ENCODE peak calls at places on chromosomes 6 and 20, in five cellular contexts. One of them, this sample, is unnamed. For H3K4me1, the result is how much of the 10 kb centered on the place peaks cover.

GRCh38 chr20:12925214-12925755 is 83.5 kb upstream of the SPTLC3 start:
- DNase-seq in fibroblast of lung: peak
- DNase-seq in SK-N-SH: peak
- DNase-seq in trophoblast cell: peak
- DNase-seq in psoas muscle: no peak
- DNase-seq in this sample: peak

GRCh38 chr6:23145801-23146200 is 576.4 kb downstream of the HDGFL1 start:
- DNase-seq in SK-N-SH: peak
- DNase-seq in trophoblast cell: no peak
- DNase-seq in psoas muscle: no peak
- DNase-seq in fibroblast of lung: peak
- DNase-seq in this sample: peak

GRCh38 chr6:36120979-36121706 is 9.2 kb upstream of the MAPK13 start:
- DNase-seq in trophoblast cell: peak
- DNase-seq in fibroblast of lung: no peak
- DNase-seq in SK-N-SH: no peak
- DNase-seq in psoas muscle: peak
- DNase-seq in this sample: no peak

GRCh38 chr6:89400912-89401399 is 11.1 kb downstream of the RRAGD start:
- DNase-seq in fibroblast of lung: no peak
- DNase-seq in trophoblast cell: no peak
- DNase-seq in SK-N-SH: no peak
- DNase-seq in psoas muscle: no peak
- DNase-seq in this sample: no peak

GRCh38 chr6:13674533-13675190 is 37.0 kb downstream of the RANBP9 start:
- DNase-seq in psoas muscle: no peak
- DNase-seq in SK-N-SH: no peak
- DNase-seq in trophoblast cell: peak
- DNase-seq in fibroblast of lung: no peak
- DNase-seq in this sample: no peak

GRCh38 chr6:152474341-152474740 is 162.8 kb downstream of the SYNE1 start:
- DNase-seq in psoas muscle: no peak
- DNase-seq in SK-N-SH: no peak
- DNase-seq in fibroblast of lung: peak
- DNase-seq in trophoblast cell: no peak
- DNase-seq in this sample: no peak

GRCh38 chr6:155031091-155031490 is 36.0 kb downstream of the TIAM2 start:
- DNase-seq in fibroblast of lung: no peak
- DNase-seq in psoas muscle: no peak
- DNase-seq in SK-N-SH: no peak
- DNase-seq in trophoblast cell: no peak
- DNase-seq in this sample: no peak

GRCh38 chr6:160057080-160057479 is 64.5 kb upstream of the SLC22A1 start:
- DNase-seq in trophoblast cell: no peak
- DNase-seq in SK-N-SH: no peak
- DNase-seq in fibroblast of lung: no peak
- DNase-seq in psoas muscle: no peak
- DNase-seq in this sample: no peak

GRCh38 chr20:47464380-47465101 is 37.1 kb upstream of the NCOA3 start:
- DNase-seq in psoas muscle: peak
- DNase-seq in SK-N-SH: peak
- DNase-seq in trophoblast cell: peak
- DNase-seq in fibroblast of lung: peak
- DNase-seq in this sample: peak

GRCh38 chr6:48826884-48827701 is 636.0 kb downstream of the MMUT start:
- DNase-seq in trophoblast cell: peak
- DNase-seq in psoas muscle: no peak
- DNase-seq in fibroblast of lung: peak
- DNase-seq in SK-N-SH: no peak
- DNase-seq in this sample: peak

GRCh38 chr6:84773431-84774173 is 9.2 kb upstream of the TBX18 start:
- DNase-seq in psoas muscle: peak
- DNase-seq in fibroblast of lung: no peak
- DNase-seq in SK-N-SH: peak
- DNase-seq in trophoblast cell: peak
- DNase-seq in this sample: peak

GRCh38 chr20:17964073-17964472 is 4.5 kb downstream of the SNX5 start:
- DNase-seq in SK-N-SH: no peak
- DNase-seq in psoas muscle: no peak
- DNase-seq in fibroblast of lung: no peak
- DNase-seq in trophoblast cell: no peak
- DNase-seq in this sample: no peak
- H3K4me1 ChIP-seq in SK-N-SH: under half
- H3K4me1 ChIP-seq in psoas muscle: half or more
- H3K4me1 ChIP-seq in fibroblast of lung: under half
- H3K4me1 ChIP-seq in trophoblast cell: under half
- H3K4me1 ChIP-seq in this sample: half or more

GRCh38 chr6:106528521-106528920 is 100.8 kb downstream of the RTN4IP1 start:
- DNase-seq in psoas muscle: no peak
- DNase-seq in trophoblast cell: no peak
- DNase-seq in fibroblast of lung: no peak
- DNase-seq in SK-N-SH: no peak
- DNase-seq in this sample: no peak
- H3K4me1 ChIP-seq in psoas muscle: under half
- H3K4me1 ChIP-seq in trophoblast cell: under half
- H3K4me1 ChIP-seq in fibroblast of lung: under half
- H3K4me1 ChIP-seq in SK-N-SH: under half
- H3K4me1 ChIP-seq in this sample: under half

GRCh38 chr20:6714202-6714800 is 53.2 kb upstream of the BMP2 start:
- DNase-seq in fibroblast of lung: no peak
- DNase-seq in psoas muscle: no peak
- DNase-seq in SK-N-SH: no peak
- DNase-seq in trophoblast cell: no peak
- DNase-seq in this sample: no peak
- H3K4me1 ChIP-seq in fibroblast of lung: under half
- H3K4me1 ChIP-seq in psoas muscle: under half
- H3K4me1 ChIP-seq in SK-N-SH: under half
- H3K4me1 ChIP-seq in trophoblast cell: under half
- H3K4me1 ChIP-seq in this sample: under half

DNA sequence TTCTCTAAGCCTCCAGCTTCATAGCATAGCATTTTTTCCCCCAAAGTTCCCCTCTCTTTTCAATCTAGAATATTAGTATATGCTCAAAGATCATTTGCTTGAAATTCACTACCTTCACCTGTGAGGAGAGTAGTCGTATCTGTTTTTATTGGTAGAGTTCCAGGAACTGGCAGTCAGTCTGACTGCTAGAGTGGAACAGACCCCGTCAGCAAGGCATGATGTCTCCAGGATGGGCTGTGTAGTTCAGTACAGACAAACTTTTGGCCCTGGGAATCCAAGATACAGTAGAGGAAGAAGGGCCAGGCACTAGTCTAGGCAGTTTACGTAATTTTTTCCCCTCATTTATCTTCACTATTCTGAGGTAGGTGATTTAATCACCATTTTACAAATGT is 29.1 kb downstream of the RALY start:
- DNase-seq in psoas muscle: no peak
- DNase-seq in trophoblast cell: no peak
- DNase-seq in fibroblast of lung: no peak
- DNase-seq in SK-N-SH: no peak
- DNase-seq in this sample: no peak
- H3K4me1 ChIP-seq in psoas muscle: half or more
- H3K4me1 ChIP-seq in trophoblast cell: under half
- H3K4me1 ChIP-seq in fibroblast of lung: under half
- H3K4me1 ChIP-seq in SK-N-SH: under half
- H3K4me1 ChIP-seq in this sample: under half

GRCh38 chr20:10667077-10667401 is 6.8 kb downstream of the JAG1 start:
- DNase-seq in psoas muscle: peak
- DNase-seq in fibroblast of lung: peak
- DNase-seq in trophoblast cell: no peak
- DNase-seq in SK-N-SH: no peak
- DNase-seq in this sample: peak

GRCh38 chr20:10667560-10668167 is 6.1 kb downstream of the JAG1 start:
- DNase-seq in SK-N-SH: no peak
- DNase-seq in trophoblast cell: no peak
- DNase-seq in psoas muscle: no peak
- DNase-seq in fibroblast of lung: no peak
- DNase-seq in this sample: no peak

GRCh38 chr20:10670521-10671220 is 3.1 kb downstream of the JAG1 start:
- DNase-seq in fibroblast of lung: no peak
- DNase-seq in psoas muscle: no peak
- DNase-seq in trophoblast cell: no peak
- DNase-seq in SK-N-SH: no peak
- DNase-seq in this sample: no peak

GRCh38 chr20:10669843-10670446 is 3.9 kb downstream of the JAG1 start:
- DNase-seq in fibroblast of lung: no peak
- DNase-seq in SK-N-SH: no peak
- DNase-seq in trophoblast cell: no peak
- DNase-seq in psoas muscle: no peak
- DNase-seq in this sample: peak

GRCh38 chr20:10668677-10669368 is 5.0 kb downstream of the JAG1 start:
- DNase-seq in fibroblast of lung: no peak
- DNase-seq in SK-N-SH: no peak
- DNase-seq in psoas muscle: no peak
- DNase-seq in trophoblast cell: no peak
- DNase-seq in this sample: no peak
- H3K4me1 ChIP-seq in fibroblast of lung: under half
- H3K4me1 ChIP-seq in SK-N-SH: under half
- H3K4me1 ChIP-seq in psoas muscle: under half
- H3K4me1 ChIP-seq in trophoblast cell: under half
- H3K4me1 ChIP-seq in this sample: half or more

GRCh38 chr20:62978559-62978938 is 26.0 kb downstream of the SLC17A9 start:
- DNase-seq in psoas muscle: no peak
- DNase-seq in fibroblast of lung: no peak
- DNase-seq in trophoblast cell: no peak
- DNase-seq in SK-N-SH: no peak
- DNase-seq in this sample: no peak

GRCh38 chr20:62980380-62980960 is 26.3 kb downstream of the BHLHE23 start:
- DNase-seq in psoas muscle: no peak
- DNase-seq in SK-N-SH: no peak
- DNase-seq in trophoblast cell: no peak
- DNase-seq in fibroblast of lung: no peak
- DNase-seq in this sample: peak

GRCh38 chr20:62980970-62981369 is 25.8 kb downstream of the BHLHE23 start:
- DNase-seq in SK-N-SH: peak
- DNase-seq in fibroblast of lung: no peak
- DNase-seq in trophoblast cell: peak
- DNase-seq in psoas muscle: no peak
- DNase-seq in this sample: peak

GRCh38 chr20:62979310-62979709 is 26.8 kb downstream of the SLC17A9 start:
- DNase-seq in psoas muscle: no peak
- DNase-seq in SK-N-SH: no peak
- DNase-seq in fibroblast of lung: no peak
- DNase-seq in trophoblast cell: no peak
- DNase-seq in this sample: no peak

DNA sequence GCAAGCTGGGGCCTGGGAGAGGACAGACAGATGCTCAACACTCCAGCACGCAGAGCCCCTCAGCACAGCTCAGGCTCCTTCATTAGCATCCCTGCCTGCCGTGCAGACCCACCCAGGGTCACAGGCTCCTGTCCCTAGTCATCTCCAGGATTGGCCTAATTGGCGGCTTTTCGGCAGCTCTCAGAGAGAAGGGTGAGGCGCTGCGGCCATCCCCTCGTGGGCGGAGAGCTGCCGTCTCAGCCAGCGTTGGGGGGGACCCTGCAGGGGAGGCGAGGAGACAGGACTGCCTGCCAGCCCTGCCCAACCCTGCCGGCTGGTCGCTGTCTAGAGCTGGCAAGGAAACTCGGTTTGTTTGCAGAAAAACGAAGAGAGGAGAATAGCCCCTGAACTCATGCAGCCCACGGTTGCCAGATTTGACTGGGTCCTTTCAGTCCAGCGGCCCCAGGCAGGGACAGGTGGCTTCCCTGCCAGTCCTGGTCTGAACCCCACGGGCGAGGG is 26.8 kb downstream of the BHLHE23 start:
- DNase-seq in fibroblast of lung: no peak
- DNase-seq in psoas muscle: no peak
- DNase-seq in SK-N-SH: no peak
- DNase-seq in trophoblast cell: no peak
- DNase-seq in this sample: no peak
- H3K4me1 ChIP-seq in fibroblast of lung: under half
- H3K4me1 ChIP-seq in psoas muscle: under half
- H3K4me1 ChIP-seq in SK-N-SH: under half
- H3K4me1 ChIP-seq in trophoblast cell: under half
- H3K4me1 ChIP-seq in this sample: under half

This sample was measured in A673.